ENCODE peak calls at places on chromosomes 16 and 17, in four cellular contexts. Y is NCI-H748 treated with DMSO at 0.1 percent for 48 hours; F is dermis blood vessel endothelial cell; U is stimulated activated CD4-positive, alpha-beta T cell treated with anti-CD3 and anti-CD28 coated beads, Interleukin-15, amount 100 ng/mL, for 24 hours. J is an unnamed sample.

GRCh38 chr16:3235856-3236669 is 1.1 kb upstream of the ZNF200 start:
- DNase-seq in F (peak), Y (no peak), U (peak), J (no peak)

GRCh38 chr16:28166394-28167208 is 45.2 kb downstream of the XPO6 start:
- DNase-seq in Y (no peak), U (peak), F (peak), J (no peak)

GRCh38 chr16:50879873-50880695 is 138.2 kb downstream of the CYLD start:
- DNase-seq in Y (peak), F (no peak), U (no peak), J (no peak)

GRCh38 chr16:57801856-57802634 is at the start of gene KIFC3:
- DNase-seq in U (peak), Y (no peak), F (peak), J (no peak)

GRCh38 chr16:27480761-27481160 is 69.0 kb downstream of the GTF3C1 start:
- DNase-seq in F (no peak), Y (no peak), U (no peak), J (peak)

GRCh38 chr17:66807182-66807581 is 27.7 kb upstream of the CACNG5 start:
- DNase-seq in Y (no peak), U (no peak), F (peak), J (peak)

GRCh38 chr17:16456770-16457316 is 35.1 kb downstream of the LRRC75A start:
- DNase-seq in Y (no peak), F (no peak), U (no peak), J (no peak)

GRCh38 chr17:59754547-59754946 is 47.1 kb downstream of the VMP1 start:
- DNase-seq in F (peak), Y (no peak), U (peak), J (no peak)

GRCh38 chr17:72403713-72404209 is 282.9 kb downstream of the SOX9 start:
- DNase-seq in Y (no peak), F (no peak), U (no peak), J (no peak)

GRCh38 chr17:50292465-50292864 is 18.2 kb downstream of the TMEM92 start:
- DNase-seq in F (no peak), U (no peak), Y (no peak), J (no peak)

GRCh38 chr17:63232565-63233310 is 213.4 kb downstream of the CYB561 start:
- DNase-seq in U (no peak), F (no peak), Y (no peak), J (no peak)

GRCh38 chr17:59762022-59762825 is 54.8 kb downstream of the VMP1 start:
- DNase-seq in U (no peak), F (peak), Y (no peak), J (no peak)

GRCh38 chr16:81279375-81279774 is 35.4 kb upstream of the GAN start:
- DNase-seq in U (no peak), F (peak), Y (no peak), J (no peak)

GRCh38 chr17:35878361-35878760 is 1.8 kb downstream of the CCL5 start:
- DNase-seq in Y (no peak), U (no peak), F (no peak), J (no peak)

GRCh38 chr17:43601280-43602050 is 55.3 kb upstream of the ETV4 start:
- DNase-seq in U (no peak), Y (no peak), F (peak), J (no peak)

GRCh38 chr16:26709175-26709574 is 357.6 kb upstream of the C16orf82 start:
- DNase-seq in U (no peak), Y (no peak), F (no peak), J (no peak)

GRCh38 chr17:14197582-14197981 is 39.1 kb downstream of the CDRT15 start:
- DNase-seq in F (no peak), Y (no peak), U (peak), J (no peak)

GRCh38 chr17:44221862-44222111 is 2.3 kb upstream of the UBTF start:
- DNase-seq in F (no peak), U (no peak), Y (no peak), J (no peak)

GRCh38 chr17:29176500-29177351 is 3.5 kb downstream of the MYO18A start:
- DNase-seq in Y (peak), F (peak), U (peak), J (no peak)

J was measured in chondrocyte.